ENCODE peak calls at places on chromosomes 16 and 17, in ten cellular contexts. G is prostate gland; O is endothelial cell; T is activated CD8-positive, alpha-beta memory T cell treated with anti-CD3 and anti-CD28 coated beads, Interleukin-2, amount 10 ng/mL, durations not matched to agents 7 days and 5 days; L is naive thymus-derived CD8-positive, alpha-beta T cell; M is NCI-H1105 treated with DMSO at 0.1 percent for 48 hours; S is RPMI8226; K is activated naive CD4-positive, alpha-beta T cell; H is iPS-NIHi11; V is NCI-H69. E is an unnamed sample.

GRCh38 chr17:2111691-2112090 is 56.8 kb downstream of the HIC1 start:
- DNase-seq in V (no peak), S (no peak), T (no peak), G (peak; percentile 78), H (no peak), K (no peak), M (no peak), O (no peak), L (no peak), E (no peak)

GRCh38 chr16:13517856-13518255 is 402.1 kb upstream of the ERCC4 start:
- DNase-seq in L (no peak), H (no peak), K (no peak), S (no peak), G (no peak), M (peak; percentile 43), V (no peak), O (no peak), T (no peak), E (no peak)

GRCh38 chr17:58338907-58339774 is 10.5 kb upstream of the TSPOAP1 start:
- DNase-seq in H (peak; percentile 69), L (peak; percentile 48), G (no peak), S (peak; percentile 80), K (no peak), M (no peak), T (peak; percentile 94), O (peak; percentile 40), V (peak; percentile 77), E (peak; percentile 94)

GRCh38 chr16:80009971-80010659 is 409.6 kb upstream of the MAF start:
- DNase-seq in K (no peak), G (no peak), L (no peak), O (no peak), H (no peak), M (no peak), V (no peak), T (no peak), S (no peak), E (no peak)

GRCh38 chr17:35345926-35346771 is 27.3 kb downstream of the SLFN11 start:
- DNase-seq in V (peak; percentile 3), O (peak; percentile 53), H (peak; percentile 59), T (peak; percentile 56), G (peak; percentile 10), K (no peak), M (no peak), S (no peak), L (peak; percentile 26), E (peak; percentile 84)

GRCh38 chr17:69733171-69734014 is 318.9 kb downstream of the MAP2K6 start:
- DNase-seq in L (no peak), H (no peak), O (no peak), G (peak; percentile 67), T (no peak), K (no peak), S (no peak), V (peak; percentile 51), M (peak; percentile 39), E (peak; percentile 33)

GRCh38 chr17:4901108-4901647 is 1.7 kb downstream of the CHRNE start:
- DNase-seq in V (no peak), L (no peak), K (no peak), H (no peak), G (no peak), O (no peak), M (no peak), T (no peak), S (no peak), E (no peak)

GRCh38 chr16:35391328-35391727 is 1931.9 kb downstream of the TP53TG3F start:
- DNase-seq in L (no peak), V (peak; percentile 37), M (peak; percentile 2), G (peak; percentile 64), S (peak; percentile 70), K (no peak), T (peak; percentile 41), H (peak; percentile 4), O (no peak), E (peak; percentile 40)

GRCh38 chr16:10979717-10980601 is 35.6 kb downstream of the CLEC16A start:
- DNase-seq in K (no peak), V (no peak), T (no peak), M (no peak), S (no peak), L (no peak), O (no peak), H (peak; percentile 31), G (peak; percentile 90), E (no peak)

GRCh38 chr16:1651509-1652342 is 26.4 kb upstream of the JPT2 start:
- DNase-seq in L (no peak), H (no peak), V (peak; percentile 49), T (peak; percentile 43), M (no peak), O (no peak), S (peak; percentile 16), K (no peak), G (no peak), E (no peak)

GRCh38 chr17:63740464-63741181 is 976 bp downstream of the STRADA start:
- DNase-seq in V (peak; percentile 56), H (peak; percentile 7), M (no peak), G (peak; percentile 27), T (no peak), O (no peak), S (peak; percentile 79), K (no peak), L (peak; percentile 5), E (peak; percentile 4)

GRCh38 chr16:58299757-58300349 is 5.0 kb upstream of the PRSS54 start:
- DNase-seq in V (peak; percentile 25), T (peak; percentile 49), K (no peak), S (peak; percentile 68), G (no peak), L (no peak), O (peak; percentile 14), H (peak; percentile 75), M (no peak), E (peak; percentile 72)

GRCh38 chr17:49624896-49625295 is 49.2 kb downstream of the NXPH3 start:
- DNase-seq in L (no peak), T (no peak), V (no peak), K (no peak), M (no peak), O (no peak), G (no peak), H (no peak), S (no peak), E (no peak)

GRCh38 chr17:81723651-81724209 is 11.6 kb downstream of the SLC25A10 start:
- DNase-seq in G (peak; percentile 81), O (no peak), M (no peak), S (peak; percentile 38), L (no peak), H (no peak), T (no peak), K (no peak), V (peak; percentile 53), E (no peak)

GRCh38 chr16:87552772-87553171 is 49.5 kb upstream of the JPH3 start:
- DNase-seq in V (no peak), G (no peak), S (no peak), M (no peak), H (no peak), O (no peak), K (no peak), L (no peak), T (no peak), E (peak; percentile 32)

GRCh38 chr16:71273384-71273783 is 15.8 kb downstream of the CMTR2 start:
- DNase-seq in V (no peak), O (no peak), G (no peak), K (no peak), L (no peak), S (no peak), H (no peak), T (no peak), M (no peak), E (no peak)